ENCODE peak calls at places on chromosomes 13 and 19, in six cellular contexts. T is Panc1, E is neural progenitor cell, U is heart left ventricle, B is heart right ventricle, N is colonic mucosa. J is an unnamed sample. For H3K36me3 and H3K4me1, the result is how much of the 10 kb centered on the place peaks cover.

GRCh38 chr13:52016296-52016695 is 4.1 kb downstream of the ALG11 start:
- DNase-seq in E (no peak), T (no peak), B (no peak), U (no peak), N (no peak), J (no peak)

GRCh38 chr19:16015805-16016173 is 60.5 kb upstream of the TPM4 start:
- DNase-seq in E (no peak), U (no peak), T (no peak), B (no peak), N (no peak), J (no peak)

GRCh38 chr13:28531195-28531955 is 36.4 kb upstream of the FLT1 start:
- DNase-seq in N (peak), E (peak), U (peak), T (no peak), B (peak), J (peak)

GRCh38 chr13:98785405-98785804 is 32.9 kb upstream of the SLC15A1 start:
- DNase-seq in B (no peak), E (no peak), U (no peak), T (no peak), N (no peak), J (no peak)

GRCh38 chr13:82214341-82214740 is 1667.9 kb downstream of the SLITRK1 start:
- DNase-seq in U (no peak), T (no peak), N (no peak), B (no peak), E (no peak), J (no peak)

GRCh38 chr19:35123573-35123972 is 8.0 kb downstream of the FXYD3 start:
- DNase-seq in B (no peak), U (peak), T (no peak), N (peak), E (no peak), J (no peak)

GRCh38 chr19:7691497-7691896 is 10.4 kb downstream of the FCER2 start:
- DNase-seq in N (no peak), E (no peak), U (no peak), B (no peak), T (no peak), J (no peak)

GRCh38 chr19:16791942-16792341 is 37.3 kb upstream of the SIN3B start:
- DNase-seq in U (no peak), N (no peak), T (no peak), B (no peak), E (no peak), J (no peak)

GRCh38 chr19:10226021-10226375 is 5.1 kb downstream of the S1PR2 start:
- DNase-seq in E (no peak), B (peak), T (no peak), N (no peak), U (peak), J (no peak)

GRCh38 chr13:50365683-50366391 is 350.6 kb downstream of the KCNRG start:
- DNase-seq in B (no peak), U (no peak), N (no peak), T (no peak), E (no peak), J (no peak)

GRCh38 chr19:9835507-9835949 is 410 bp downstream of the PIN1 start:
- DNase-seq in E (no peak), U (no peak), N (no peak), T (no peak), B (no peak), J (no peak)

GRCh38 chr19:4012092-4012974 is 4.8 kb downstream of the PIAS4 start:
- DNase-seq in E (no peak), N (peak), B (no peak), T (no peak), U (no peak), J (no peak)

GRCh38 chr19:55112781-55113569 is 4.5 kb downstream of the PPP1R12C start:
- DNase-seq in T (no peak), N (no peak), U (no peak), E (no peak), B (no peak), J (no peak)

GRCh38 chr19:13974073-13974472 is 21.8 kb downstream of the DCAF15 start:
- DNase-seq in B (no peak), E (peak), N (no peak), T (no peak), U (no peak), J (no peak)

GRCh38 chr13:99434258-99434788 is 66.9 kb upstream of the TM9SF2 start:
- DNase-seq in E (no peak), N (no peak), U (no peak), T (no peak), B (no peak), J (peak)

GRCh38 chr13:31195616-31196015 is 4.2 kb upstream of the B3GLCT start:
- DNase-seq in U (no peak), E (no peak), T (no peak), B (no peak), N (no peak), J (no peak)

GRCh38 chr19:30630289-30631034 is 258.3 kb downstream of the ZNF536 start:
- DNase-seq in B (no peak), T (no peak), E (no peak), U (no peak), N (no peak), J (no peak)

GRCh38 chr13:53204598-53204997 is 176.0 kb downstream of the OLFM4 start:
- DNase-seq in E (no peak), T (no peak), U (no peak), B (no peak), N (no peak), J (no peak)

GRCh38 chr13:53198699-53199098 is 170.1 kb downstream of the OLFM4 start:
- DNase-seq in T (no peak), E (no peak), B (no peak), N (no peak), U (no peak), J (no peak)

GRCh38 chr13:53200498-53201453 is 172.2 kb downstream of the OLFM4 start:
- DNase-seq in N (peak), B (peak), U (peak), E (peak), T (no peak), J (peak)

GRCh38 chr13:53200075-53200474 is 171.5 kb downstream of the OLFM4 start:
- DNase-seq in N (no peak), E (no peak), T (no peak), U (no peak), B (no peak), J (no peak)

GRCh38 chr13:53201454-53202225 is 173.0 kb downstream of the OLFM4 start:
- DNase-seq in E (peak), T (no peak), N (peak), U (peak), B (peak), J (no peak)
- TF ChIP-seq CTCF in E (peak), T (no peak), N (no peak), U (no peak), B (peak), J (peak)

GRCh38 chr19:12629215-12629614 is 18.5 kb downstream of the ZNF791 start:
- DNase-seq in B (no peak), U (no peak), T (no peak), E (no peak), N (no peak), J (no peak)
- H3K36me3 ChIP-seq in B (half or more), U (under half), T (under half), E (half or more), N (under half), J (under half)

GRCh38 chr13:110364081-110364480 is 57.0 kb downstream of the COL4A2 start:
- DNase-seq in U (no peak), E (no peak), N (no peak), T (no peak), B (no peak), J (no peak)
- H3K4me1 ChIP-seq in U (under half), E (under half), N (under half), T (under half), B (half or more), J (under half)

DNA sequence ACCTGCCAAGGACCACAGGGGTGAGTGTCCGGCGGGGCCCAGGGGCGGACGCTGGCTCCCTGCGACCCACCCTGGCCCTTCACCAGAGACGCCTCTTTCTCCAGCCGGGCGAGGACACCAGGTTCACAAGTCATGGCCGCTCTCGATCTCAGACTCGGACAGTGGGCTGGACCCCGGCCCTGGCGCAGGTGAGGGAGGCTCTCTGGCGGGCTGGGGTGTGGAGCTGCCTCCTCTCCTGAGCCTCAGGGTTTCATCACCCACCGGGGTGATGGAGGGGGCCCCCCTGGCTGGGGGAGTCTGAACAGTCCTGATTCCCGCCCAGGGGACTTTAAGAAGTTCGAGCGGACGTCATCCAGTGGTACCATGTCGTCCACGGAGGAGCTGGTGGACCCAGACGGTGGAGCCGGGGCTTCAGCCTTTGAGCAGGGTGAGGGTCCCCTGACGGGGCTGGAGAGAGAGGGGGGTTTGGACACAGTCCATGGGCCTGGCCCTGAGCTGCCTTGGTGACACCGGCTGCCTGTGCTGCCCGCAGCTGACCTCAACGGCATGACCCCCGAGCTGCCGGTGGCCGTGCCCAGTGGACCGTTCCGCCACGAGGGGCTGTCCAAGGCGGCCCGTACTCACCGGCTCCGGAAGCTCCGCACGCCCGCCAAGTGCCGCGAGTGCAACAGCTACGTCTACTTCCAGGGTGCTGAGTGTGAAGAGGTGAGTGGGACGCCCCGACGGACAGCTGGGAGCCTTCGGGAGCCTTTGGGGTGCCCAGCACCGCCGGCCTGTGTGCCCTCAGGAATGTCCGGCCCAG is 13.6 kb downstream of the ARHGAP45 start:
- DNase-seq in U (no peak), T (no peak), N (no peak), B (peak), E (no peak), J (no peak)
- TF ChIP-seq CTCF in U (no peak), T (no peak), N (no peak), B (no peak), E (no peak), J (no peak)

GRCh38 chr19:5068251-5069090 is 99.6 kb downstream of the KDM4B start:
- DNase-seq in T (no peak), U (no peak), B (no peak), E (no peak), N (no peak), J (peak)
- H3K36me3 ChIP-seq in T (under half), U (under half), B (under half), E (under half), N (under half), J (under half)

GRCh38 chr19:27735314-27735713 is 1477.6 kb downstream of the UQCRFS1 start:
- DNase-seq in E (no peak), T (no peak), N (no peak), B (no peak), U (no peak), J (peak)
- H3K4me1 ChIP-seq in E (under half), T (under half), N (under half), B (under half), U (under half), J (under half)

GRCh38 chr13:86000546-86000945 is 201.3 kb upstream of the SLITRK6 start:
- DNase-seq in N (no peak), U (no peak), T (no peak), B (no peak), E (no peak), J (no peak)
- TF ChIP-seq CTCF in N (no peak), U (no peak), T (no peak), B (no peak), E (no peak), J (no peak)

J was measured in adrenal gland.